ENCODE peak calls at places on chromosomes 6 and 20, in four cellular contexts. O is stomach, X is heart right ventricle, C is NCI-H1105. Y is an unnamed sample.

GRCh38 chr6:6925391-6926164 is 182.2 kb upstream of the RREB1 start:
- DNase-seq in C (no peak), O (no peak), X (no peak), Y (no peak)

GRCh38 chr20:5893052-5893451 is 57.3 kb downstream of the TRMT6 start:
- DNase-seq in X (no peak), O (no peak), C (no peak), Y (no peak)

GRCh38 chr6:163600331-163600730 is 185.8 kb downstream of the QKI start:
- DNase-seq in X (no peak), O (no peak), C (no peak), Y (no peak)

GRCh38 chr20:17605131-17605660 is 35.3 kb downstream of the DSTN start:
- DNase-seq in O (peak; percentile 74), C (no peak), X (no peak), Y (no peak)

GRCh38 chr20:48769111-48769879 is 58.5 kb downstream of the PREX1 start:
- DNase-seq in C (no peak), O (peak; percentile 33), X (no peak), Y (peak; percentile 55)

GRCh38 chr6:163354779-163355431 is 59.6 kb upstream of the QKI start:
- DNase-seq in O (no peak), X (peak; percentile 67), C (no peak), Y (no peak)

GRCh38 chr6:45436544-45437440 is 59.1 kb upstream of the SUPT3H start:
- DNase-seq in O (no peak), X (no peak), C (no peak), Y (no peak)

GRCh38 chr6:43758617-43759050 is 11.4 kb upstream of the VEGFA start:
- DNase-seq in X (no peak), O (no peak), C (no peak), Y (no peak)

GRCh38 chr6:36727491-36728021 is 29.9 kb downstream of the RAB44 start:
- DNase-seq in X (no peak), O (no peak), C (no peak), Y (no peak)

GRCh38 chr20:33065785-33066184 is 12.1 kb downstream of the BPIFB3 start:
- DNase-seq in O (no peak), C (no peak), X (no peak), Y (no peak)

GRCh38 chr6:49423817-49424216 is 39.2 kb downstream of the MMUT start:
- DNase-seq in X (no peak), C (peak; percentile 16), O (no peak), Y (no peak)

GRCh38 chr20:59993736-59994484 is 35.7 kb downstream of the CDH26 start:
- DNase-seq in X (no peak), C (no peak), O (no peak), Y (no peak)

GRCh38 chr20:62065669-62066338 is at the start of gene TAF4:
- DNase-seq in O (peak; percentile 81), X (peak; percentile 81), C (peak; percentile 66), Y (peak; percentile 92)

GRCh38 chr20:3543901-3544507 is 73.2 kb downstream of the ATRN start:
- DNase-seq in O (no peak), X (no peak), C (no peak), Y (no peak)

GRCh38 chr6:128305976-128306375 is 214.4 kb downstream of the PTPRK start:
- DNase-seq in O (no peak), C (no peak), X (no peak), Y (no peak)

GRCh38 chr6:122717350-122717749 is 62.2 kb upstream of the FABP7 start:
- DNase-seq in X (no peak), O (no peak), C (no peak), Y (no peak)